ENCODE peak calls at places on chromosomes 2 and 18, in seven cellular contexts. One of them, this sample, is unnamed.

GRCh38 chr2:220275454-220275853 is 648.0 kb downstream of the SLC4A3 start:
- DNase-seq in heart left ventricle: no peak
- DNase-seq in IMR-90: no peak
- DNase-seq in K562: no peak
- DNase-seq in spleen: no peak
- DNase-seq in HepG2: no peak
- DNase-seq in A549: peak
- DNase-seq in this sample: no peak

GRCh38 chr18:245282-245847 is 22.5 kb downstream of the THOC1 start:
- DNase-seq in HepG2: no peak
- DNase-seq in IMR-90: peak
- DNase-seq in K562: no peak
- DNase-seq in A549: no peak
- DNase-seq in spleen: no peak
- DNase-seq in heart left ventricle: no peak
- DNase-seq in this sample: no peak

GRCh38 chr2:172162225-172162733 is 59.6 kb upstream of the DLX2 start:
- DNase-seq in spleen: no peak
- DNase-seq in IMR-90: no peak
- DNase-seq in A549: no peak
- DNase-seq in HepG2: no peak
- DNase-seq in heart left ventricle: no peak
- DNase-seq in K562: no peak
- DNase-seq in this sample: no peak

GRCh38 chr2:200127852-200128251 is 172.5 kb downstream of the MAIP1 start:
- DNase-seq in A549: peak
- DNase-seq in K562: no peak
- DNase-seq in spleen: no peak
- DNase-seq in IMR-90: peak
- DNase-seq in HepG2: peak
- DNase-seq in heart left ventricle: no peak
- DNase-seq in this sample: no peak

GRCh38 chr2:50782543-50782942 is 249.4 kb downstream of the NRXN1 start:
- DNase-seq in spleen: no peak
- DNase-seq in K562: no peak
- DNase-seq in HepG2: no peak
- DNase-seq in IMR-90: peak
- DNase-seq in heart left ventricle: no peak
- DNase-seq in A549: no peak
- DNase-seq in this sample: no peak

GRCh38 chr18:45571714-45572113 is 43.6 kb upstream of the SLC14A2 start:
- DNase-seq in HepG2: no peak
- DNase-seq in K562: peak
- DNase-seq in heart left ventricle: no peak
- DNase-seq in spleen: no peak
- DNase-seq in IMR-90: no peak
- DNase-seq in A549: no peak
- DNase-seq in this sample: no peak

GRCh38 chr2:29663266-29663665 is 258.1 kb downstream of the ALK start:
- DNase-seq in A549: peak
- DNase-seq in spleen: no peak
- DNase-seq in heart left ventricle: no peak
- DNase-seq in HepG2: no peak
- DNase-seq in K562: no peak
- DNase-seq in IMR-90: peak
- DNase-seq in this sample: no peak

GRCh38 chr2:73707058-73707457 is 30.1 kb downstream of the TPRKB start:
- DNase-seq in A549: no peak
- DNase-seq in spleen: no peak
- DNase-seq in IMR-90: no peak
- DNase-seq in heart left ventricle: no peak
- DNase-seq in HepG2: no peak
- DNase-seq in K562: no peak
- DNase-seq in this sample: no peak

GRCh38 chr2:65503746-65504145 is 71.3 kb upstream of the SPRED2 start:
- DNase-seq in K562: no peak
- DNase-seq in IMR-90: no peak
- DNase-seq in A549: no peak
- DNase-seq in spleen: no peak
- DNase-seq in heart left ventricle: no peak
- DNase-seq in HepG2: no peak
- DNase-seq in this sample: no peak

GRCh38 chr18:26813043-26813442 is 52.5 kb downstream of the AQP4 start:
- DNase-seq in HepG2: peak
- DNase-seq in IMR-90: no peak
- DNase-seq in A549: peak
- DNase-seq in heart left ventricle: no peak
- DNase-seq in spleen: no peak
- DNase-seq in K562: no peak
- DNase-seq in this sample: no peak

GRCh38 chr2:216195565-216195978 is 86.4 kb downstream of the XRCC5 start:
- DNase-seq in heart left ventricle: no peak
- DNase-seq in HepG2: no peak
- DNase-seq in K562: no peak
- DNase-seq in A549: no peak
- DNase-seq in IMR-90: peak
- DNase-seq in spleen: no peak
- DNase-seq in this sample: no peak

GRCh38 chr2:137842952-137843351 is 121.3 kb upstream of the HNMT start:
- DNase-seq in IMR-90: no peak
- DNase-seq in K562: no peak
- DNase-seq in HepG2: no peak
- DNase-seq in spleen: no peak
- DNase-seq in A549: no peak
- DNase-seq in heart left ventricle: no peak
- DNase-seq in this sample: no peak

GRCh38 chr2:142682528-142682927 is 194.9 kb upstream of the KYNU start:
- DNase-seq in K562: no peak
- DNase-seq in heart left ventricle: no peak
- DNase-seq in IMR-90: peak
- DNase-seq in HepG2: peak
- DNase-seq in spleen: no peak
- DNase-seq in A549: peak
- DNase-seq in this sample: no peak

GRCh38 chr2:10549196-10549595 is 101.1 kb upstream of the ODC1 start:
- DNase-seq in spleen: no peak
- DNase-seq in K562: no peak
- DNase-seq in HepG2: no peak
- DNase-seq in heart left ventricle: no peak
- DNase-seq in IMR-90: no peak
- DNase-seq in A549: no peak
- DNase-seq in this sample: no peak

GRCh38 chr2:86396304-86396785 is 44.8 kb upstream of the KDM3A start:
- DNase-seq in HepG2: peak
- DNase-seq in IMR-90: peak
- DNase-seq in A549: peak
- DNase-seq in spleen: no peak
- DNase-seq in heart left ventricle: no peak
- DNase-seq in K562: peak
- DNase-seq in this sample: no peak

GRCh38 chr2:2664989-2665833 is 334.1 kb upstream of the MYT1L start:
- DNase-seq in K562: no peak
- DNase-seq in IMR-90: peak
- DNase-seq in heart left ventricle: no peak
- DNase-seq in A549: peak
- DNase-seq in spleen: peak
- DNase-seq in HepG2: peak
- DNase-seq in this sample: no peak

GRCh38 chr18:75638223-75638596 is 210.7 kb upstream of the SMIM21 start:
- DNase-seq in K562: no peak
- DNase-seq in heart left ventricle: no peak
- DNase-seq in A549: no peak
- DNase-seq in IMR-90: peak
- DNase-seq in spleen: no peak
- DNase-seq in HepG2: no peak
- DNase-seq in this sample: no peak

GRCh38 chr18:14086459-14087231 is 45.6 kb downstream of the ZNF519 start:
- DNase-seq in spleen: no peak
- DNase-seq in heart left ventricle: no peak
- DNase-seq in K562: peak
- DNase-seq in A549: peak
- DNase-seq in HepG2: peak
- DNase-seq in IMR-90: peak
- DNase-seq in this sample: no peak

GRCh38 chr2:95031076-95031725 is 5.7 kb downstream of the MAL start:
- DNase-seq in spleen: no peak
- DNase-seq in A549: no peak
- DNase-seq in K562: no peak
- DNase-seq in IMR-90: no peak
- DNase-seq in heart left ventricle: no peak
- DNase-seq in HepG2: no peak
- DNase-seq in this sample: no peak

GRCh38 chr2:222952204-222952603 is 91.4 kb downstream of the ACSL3 start:
- DNase-seq in spleen: no peak
- DNase-seq in K562: no peak
- DNase-seq in heart left ventricle: no peak
- DNase-seq in A549: no peak
- DNase-seq in IMR-90: no peak
- DNase-seq in HepG2: no peak
- DNase-seq in this sample: no peak

GRCh38 chr18:78981652-78981955 is 2.0 kb downstream of the SALL3 start:
- DNase-seq in A549: no peak
- DNase-seq in spleen: no peak
- DNase-seq in IMR-90: no peak
- DNase-seq in HepG2: no peak
- DNase-seq in K562: no peak
- DNase-seq in heart left ventricle: no peak
- DNase-seq in this sample: no peak

GRCh38 chr2:118221952-118222594 is 133.8 kb downstream of the INSIG2 start:
- DNase-seq in K562: peak
- DNase-seq in HepG2: peak
- DNase-seq in spleen: no peak
- DNase-seq in IMR-90: peak
- DNase-seq in A549: peak
- DNase-seq in heart left ventricle: no peak
- DNase-seq in this sample: peak

GRCh38 chr2:21438949-21439348 is 315.2 kb downstream of the TDRD15 start:
- DNase-seq in heart left ventricle: no peak
- DNase-seq in A549: peak
- DNase-seq in K562: no peak
- DNase-seq in spleen: no peak
- DNase-seq in IMR-90: peak
- DNase-seq in HepG2: no peak
- DNase-seq in this sample: no peak

GRCh38 chr2:17573085-17573805 is 32.7 kb downstream of the VSNL1 start:
- DNase-seq in spleen: no peak
- DNase-seq in K562: no peak
- DNase-seq in heart left ventricle: no peak
- DNase-seq in A549: no peak
- DNase-seq in IMR-90: no peak
- DNase-seq in HepG2: peak
- DNase-seq in this sample: no peak

GRCh38 chr2:119739580-119740255 is 20.0 kb upstream of the PTPN4 start:
- DNase-seq in IMR-90: no peak
- DNase-seq in heart left ventricle: no peak
- DNase-seq in HepG2: no peak
- DNase-seq in spleen: no peak
- DNase-seq in A549: no peak
- DNase-seq in K562: no peak
- DNase-seq in this sample: no peak

GRCh38 chr2:168583064-168583709 is 127.1 kb downstream of the CERS6 start:
- DNase-seq in spleen: no peak
- DNase-seq in K562: no peak
- DNase-seq in HepG2: no peak
- DNase-seq in IMR-90: peak
- DNase-seq in A549: no peak
- DNase-seq in heart left ventricle: no peak
- DNase-seq in this sample: no peak

GRCh38 chr2:234483568-234484251 is 13.2 kb downstream of the ARL4C start:
- DNase-seq in heart left ventricle: no peak
- DNase-seq in K562: no peak
- DNase-seq in HepG2: no peak
- DNase-seq in spleen: peak
- DNase-seq in IMR-90: no peak
- DNase-seq in A549: peak
- DNase-seq in this sample: no peak

GRCh38 chr2:15170068-15170775 is 390.9 kb downstream of the NBAS start:
- DNase-seq in A549: no peak
- DNase-seq in spleen: no peak
- DNase-seq in HepG2: no peak
- DNase-seq in K562: no peak
- DNase-seq in heart left ventricle: no peak
- DNase-seq in IMR-90: no peak
- DNase-seq in this sample: no peak
- TF ChIP-seq POLR2A in A549: no peak
- TF ChIP-seq POLR2A in spleen: no peak
- TF ChIP-seq POLR2A in HepG2: no peak
- TF ChIP-seq POLR2A in K562: no peak
- TF ChIP-seq POLR2A in heart left ventricle: no peak
- TF ChIP-seq POLR2A in IMR-90: no peak
- TF ChIP-seq POLR2A in this sample: no peak

GRCh38 chr2:179263460-179264237 is 983 bp downstream of the SESTD1 start:
- DNase-seq in IMR-90: peak
- DNase-seq in A549: peak
- DNase-seq in K562: peak
- DNase-seq in spleen: peak
- DNase-seq in HepG2: peak
- DNase-seq in heart left ventricle: peak
- DNase-seq in this sample: no peak
- TF ChIP-seq POLR2A in IMR-90: no peak
- TF ChIP-seq POLR2A in A549: no peak
- TF ChIP-seq POLR2A in K562: no peak
- TF ChIP-seq POLR2A in spleen: no peak
- TF ChIP-seq POLR2A in HepG2: no peak
- TF ChIP-seq POLR2A in heart left ventricle: no peak
- TF ChIP-seq POLR2A in this sample: no peak

DNA sequence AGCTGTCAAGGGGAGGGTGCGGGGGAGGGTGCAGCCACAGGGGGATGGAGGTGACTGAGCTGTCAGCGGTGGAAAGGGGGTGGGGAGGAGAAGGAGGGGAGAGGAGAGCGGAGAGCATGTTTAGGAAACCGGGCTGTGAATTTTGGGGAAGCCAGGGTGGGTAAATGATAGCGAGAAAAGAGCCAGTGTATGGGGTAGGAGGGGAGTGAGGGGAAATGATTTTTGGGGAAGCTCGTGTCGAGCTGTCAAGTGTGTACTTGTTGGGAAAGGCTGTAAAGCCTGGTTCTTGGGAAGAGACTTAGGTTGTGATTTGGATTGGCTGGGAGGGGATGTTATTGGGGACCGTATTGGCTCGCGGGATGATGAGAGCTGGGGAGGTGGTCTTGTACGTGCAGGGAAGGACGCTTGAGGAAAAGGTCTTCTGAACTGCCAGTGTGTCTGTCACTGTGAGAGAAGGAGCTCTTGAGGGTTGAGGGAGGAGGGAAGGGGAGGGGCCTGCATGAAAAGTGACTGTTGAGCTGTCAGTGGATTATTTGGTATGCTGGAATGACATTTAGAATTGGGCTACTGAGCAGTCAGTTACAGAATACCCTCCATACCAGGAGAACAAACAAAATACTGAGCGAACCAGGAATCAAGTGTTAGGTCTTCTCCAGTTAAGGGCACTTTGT is 1.0 kb downstream of the UBR3 start:
- DNase-seq in A549: peak
- DNase-seq in spleen: no peak
- DNase-seq in HepG2: peak
- DNase-seq in heart left ventricle: no peak
- DNase-seq in IMR-90: peak
- DNase-seq in K562: peak
- DNase-seq in this sample: peak
- TF ChIP-seq POLR2A in A549: no peak
- TF ChIP-seq POLR2A in spleen: no peak
- TF ChIP-seq POLR2A in HepG2: no peak
- TF ChIP-seq POLR2A in heart left ventricle: no peak
- TF ChIP-seq POLR2A in IMR-90: no peak
- TF ChIP-seq POLR2A in K562: peak
- TF ChIP-seq POLR2A in this sample: no peak

GRCh38 chr2:27489498-27490397 is at the start of gene IFT172:
- DNase-seq in spleen: peak
- DNase-seq in HepG2: peak
- DNase-seq in A549: peak
- DNase-seq in IMR-90: peak
- DNase-seq in K562: peak
- DNase-seq in heart left ventricle: peak
- DNase-seq in this sample: peak
- TF ChIP-seq POLR2A in spleen: no peak
- TF ChIP-seq POLR2A in HepG2: peak
- TF ChIP-seq POLR2A in A549: peak
- TF ChIP-seq POLR2A in IMR-90: peak
- TF ChIP-seq POLR2A in K562: peak
- TF ChIP-seq POLR2A in heart left ventricle: no peak
- TF ChIP-seq POLR2A in this sample: peak

This sample was measured in tibial nerve.